ENCODE peak calls at places on chromosomes 2 and 18, in five cellular contexts. One of them, this sample, is unnamed.

GRCh38 chr2:218944759-218945404 is 14.6 kb upstream of the CDK5R2 start:
- DNase-seq in astrocyte: no peak
- DNase-seq in T-cell: no peak
- DNase-seq in prostate gland: no peak
- DNase-seq in activated T-cell treated with anti-CD3 and anti-CD28 coated beads for 4 hours: no peak
- DNase-seq in this sample: no peak

GRCh38 chr2:133753665-133754064 is 185.4 kb upstream of the NCKAP5 start:
- DNase-seq in astrocyte: no peak
- DNase-seq in T-cell: no peak
- DNase-seq in prostate gland: no peak
- DNase-seq in activated T-cell treated with anti-CD3 and anti-CD28 coated beads for 4 hours: no peak
- DNase-seq in this sample: no peak

GRCh38 chr2:40097691-40098376 is 318.8 kb upstream of the THUMPD2 start:
- DNase-seq in astrocyte: peak; percentile 91
- DNase-seq in T-cell: no peak
- DNase-seq in prostate gland: no peak
- DNase-seq in activated T-cell treated with anti-CD3 and anti-CD28 coated beads for 4 hours: no peak
- DNase-seq in this sample: no peak

GRCh38 chr2:156626931-156627330 is 190.8 kb downstream of the GPD2 start:
- DNase-seq in astrocyte: no peak
- DNase-seq in T-cell: no peak
- DNase-seq in prostate gland: no peak
- DNase-seq in activated T-cell treated with anti-CD3 and anti-CD28 coated beads for 4 hours: no peak
- DNase-seq in this sample: no peak

GRCh38 chr2:140639628-140640027 is 1491.2 kb downstream of the LRP1B start:
- DNase-seq in astrocyte: no peak
- DNase-seq in T-cell: no peak
- DNase-seq in prostate gland: no peak
- DNase-seq in activated T-cell treated with anti-CD3 and anti-CD28 coated beads for 4 hours: no peak
- DNase-seq in this sample: no peak

GRCh38 chr18:5943514-5943913 is 48.2 kb upstream of the TMEM200C start:
- DNase-seq in astrocyte: no peak
- DNase-seq in T-cell: no peak
- DNase-seq in prostate gland: no peak
- DNase-seq in activated T-cell treated with anti-CD3 and anti-CD28 coated beads for 4 hours: no peak
- DNase-seq in this sample: no peak

GRCh38 chr2:24021122-24021998 is 11.5 kb downstream of the MFSD2B start:
- DNase-seq in astrocyte: no peak
- DNase-seq in T-cell: no peak
- DNase-seq in prostate gland: no peak
- DNase-seq in activated T-cell treated with anti-CD3 and anti-CD28 coated beads for 4 hours: no peak
- DNase-seq in this sample: no peak

GRCh38 chr2:168715849-168716248 is 86.6 kb upstream of the NOSTRIN start:
- DNase-seq in astrocyte: no peak
- DNase-seq in T-cell: no peak
- DNase-seq in prostate gland: no peak
- DNase-seq in activated T-cell treated with anti-CD3 and anti-CD28 coated beads for 4 hours: no peak
- DNase-seq in this sample: no peak

GRCh38 chr2:135893374-135893794 is 17.1 kb upstream of the MCM6 start:
- DNase-seq in astrocyte: no peak
- DNase-seq in T-cell: no peak
- DNase-seq in prostate gland: no peak
- DNase-seq in activated T-cell treated with anti-CD3 and anti-CD28 coated beads for 4 hours: no peak
- DNase-seq in this sample: no peak

GRCh38 chr2:200219400-200220113 is 86.9 kb upstream of the SPATS2L start:
- DNase-seq in astrocyte: no peak
- DNase-seq in T-cell: no peak
- DNase-seq in prostate gland: no peak
- DNase-seq in activated T-cell treated with anti-CD3 and anti-CD28 coated beads for 4 hours: no peak
- DNase-seq in this sample: no peak

GRCh38 chr18:75291460-75291859 is 80.9 kb downstream of the TSHZ1 start:
- DNase-seq in astrocyte: no peak
- DNase-seq in T-cell: no peak
- DNase-seq in prostate gland: no peak
- DNase-seq in activated T-cell treated with anti-CD3 and anti-CD28 coated beads for 4 hours: no peak
- DNase-seq in this sample: no peak

GRCh38 chr2:207188601-207189000 is 22.9 kb upstream of the KLF7 start:
- DNase-seq in astrocyte: peak; percentile 60
- DNase-seq in T-cell: no peak
- DNase-seq in prostate gland: no peak
- DNase-seq in activated T-cell treated with anti-CD3 and anti-CD28 coated beads for 4 hours: no peak
- DNase-seq in this sample: peak; percentile 49

GRCh38 chr2:71749671-71750101 is 296.3 kb downstream of the DYSF start:
- DNase-seq in astrocyte: peak; percentile 80
- DNase-seq in T-cell: no peak
- DNase-seq in prostate gland: peak; percentile 30
- DNase-seq in activated T-cell treated with anti-CD3 and anti-CD28 coated beads for 4 hours: no peak
- DNase-seq in this sample: no peak

GRCh38 chr18:58520964-58521363 is 107.9 kb downstream of the ALPK2 start:
- DNase-seq in astrocyte: no peak
- DNase-seq in T-cell: no peak
- DNase-seq in prostate gland: no peak
- DNase-seq in activated T-cell treated with anti-CD3 and anti-CD28 coated beads for 4 hours: no peak
- DNase-seq in this sample: no peak

GRCh38 chr2:238182362-238182761 is 21.1 kb downstream of the ILKAP start:
- DNase-seq in astrocyte: no peak
- DNase-seq in T-cell: no peak
- DNase-seq in prostate gland: no peak
- DNase-seq in activated T-cell treated with anti-CD3 and anti-CD28 coated beads for 4 hours: no peak
- DNase-seq in this sample: no peak

GRCh38 chr2:176579608-176580007 is 310.4 kb downstream of the MTX2 start:
- DNase-seq in astrocyte: no peak
- DNase-seq in T-cell: no peak
- DNase-seq in prostate gland: no peak
- DNase-seq in activated T-cell treated with anti-CD3 and anti-CD28 coated beads for 4 hours: no peak
- DNase-seq in this sample: no peak

GRCh38 chr18:37452015-37452414 is 113.6 kb downstream of the CELF4 start:
- DNase-seq in astrocyte: no peak
- DNase-seq in T-cell: no peak
- DNase-seq in prostate gland: no peak
- DNase-seq in activated T-cell treated with anti-CD3 and anti-CD28 coated beads for 4 hours: no peak
- DNase-seq in this sample: no peak

GRCh38 chr2:234682492-234683228 is 185.8 kb upstream of the ARL4C start:
- DNase-seq in astrocyte: peak; percentile 63
- DNase-seq in T-cell: no peak
- DNase-seq in prostate gland: no peak
- DNase-seq in activated T-cell treated with anti-CD3 and anti-CD28 coated beads for 4 hours: no peak
- DNase-seq in this sample: no peak

GRCh38 chr2:26475832-26476501 is 2.0 kb downstream of the OTOF start:
- DNase-seq in astrocyte: no peak
- DNase-seq in T-cell: no peak
- DNase-seq in prostate gland: no peak
- DNase-seq in activated T-cell treated with anti-CD3 and anti-CD28 coated beads for 4 hours: no peak
- DNase-seq in this sample: no peak

GRCh38 chr2:71358931-71359671 is 27.5 kb downstream of the ZNF638 start:
- DNase-seq in astrocyte: peak; percentile 83
- DNase-seq in T-cell: no peak
- DNase-seq in prostate gland: no peak
- DNase-seq in activated T-cell treated with anti-CD3 and anti-CD28 coated beads for 4 hours: no peak
- DNase-seq in this sample: no peak

GRCh38 chr2:61193670-61194561 is 31.9 kb downstream of the C2orf74 start:
- DNase-seq in astrocyte: no peak
- DNase-seq in T-cell: no peak
- DNase-seq in prostate gland: no peak
- DNase-seq in activated T-cell treated with anti-CD3 and anti-CD28 coated beads for 4 hours: no peak
- DNase-seq in this sample: no peak

GRCh38 chr2:30691091-30691947 is 115.9 kb downstream of the CAPN13 start:
- DNase-seq in astrocyte: no peak
- DNase-seq in T-cell: no peak
- DNase-seq in prostate gland: no peak
- DNase-seq in activated T-cell treated with anti-CD3 and anti-CD28 coated beads for 4 hours: no peak
- DNase-seq in this sample: no peak

GRCh38 chr2:175156534-175156933 is 11.5 kb downstream of the ATF2 start:
- DNase-seq in astrocyte: peak; percentile 26
- DNase-seq in T-cell: no peak
- DNase-seq in prostate gland: no peak
- DNase-seq in activated T-cell treated with anti-CD3 and anti-CD28 coated beads for 4 hours: no peak
- DNase-seq in this sample: no peak

GRCh38 chr2:129334128-129334527 is 645.3 kb upstream of the RAB6C start:
- DNase-seq in astrocyte: no peak
- DNase-seq in T-cell: no peak
- DNase-seq in prostate gland: no peak
- DNase-seq in activated T-cell treated with anti-CD3 and anti-CD28 coated beads for 4 hours: no peak
- DNase-seq in this sample: no peak